ENCODE peak calls at places on chromosomes 13 and 19, in six cellular contexts. One of them, this sample, is unnamed.

GRCh38 chr13:99018418-99019180 is 40.7 kb upstream of the DOCK9 start:
- DNase-seq in activated CD8-positive, alpha-beta memory T cell treated with anti-CD3 and anti-CD28 coated beads for 1 hour: no peak
- DNase-seq in stimulated activated CD4-positive, alpha-beta T cell treated with anti-CD3 and anti-CD28 coated beads, Interleukin-1b, Interleukin-23, amount 100 ng/mL, for 24 hours: no peak
- DNase-seq in activated naive CD8-positive, alpha-beta T cell treated with anti-CD3 and anti-CD28 coated beads for 36 hours: no peak
- DNase-seq in RWPE1: no peak
- DNase-seq in ascending aorta: no peak
- DNase-seq in this sample: no peak

GRCh38 chr19:48719263-48720171 is at the start of gene MAMSTR:
- DNase-seq in activated naive CD8-positive, alpha-beta T cell treated with anti-CD3 and anti-CD28 coated beads for 36 hours: no peak
- DNase-seq in RWPE1: no peak
- DNase-seq in stimulated activated CD4-positive, alpha-beta T cell treated with anti-CD3 and anti-CD28 coated beads, Interleukin-1b, Interleukin-23, amount 100 ng/mL, for 24 hours: no peak
- DNase-seq in ascending aorta: no peak
- DNase-seq in activated CD8-positive, alpha-beta memory T cell treated with anti-CD3 and anti-CD28 coated beads for 1 hour: no peak
- DNase-seq in this sample: no peak

GRCh38 chr13:54433511-54434206 is 1405.0 kb downstream of the OLFM4 start:
- DNase-seq in stimulated activated CD4-positive, alpha-beta T cell treated with anti-CD3 and anti-CD28 coated beads, Interleukin-1b, Interleukin-23, amount 100 ng/mL, for 24 hours: no peak
- DNase-seq in activated CD8-positive, alpha-beta memory T cell treated with anti-CD3 and anti-CD28 coated beads for 1 hour: no peak
- DNase-seq in ascending aorta: no peak
- DNase-seq in activated naive CD8-positive, alpha-beta T cell treated with anti-CD3 and anti-CD28 coated beads for 36 hours: no peak
- DNase-seq in RWPE1: no peak
- DNase-seq in this sample: no peak

GRCh38 chr13:44591316-44591715 is 15.2 kb upstream of the TSC22D1 start:
- DNase-seq in RWPE1: no peak
- DNase-seq in ascending aorta: no peak
- DNase-seq in activated CD8-positive, alpha-beta memory T cell treated with anti-CD3 and anti-CD28 coated beads for 1 hour: no peak
- DNase-seq in stimulated activated CD4-positive, alpha-beta T cell treated with anti-CD3 and anti-CD28 coated beads, Interleukin-1b, Interleukin-23, amount 100 ng/mL, for 24 hours: no peak
- DNase-seq in activated naive CD8-positive, alpha-beta T cell treated with anti-CD3 and anti-CD28 coated beads for 36 hours: no peak
- DNase-seq in this sample: no peak

GRCh38 chr19:2260341-2260751 is 4.1 kb upstream of the JSRP1 start:
- DNase-seq in RWPE1: no peak
- DNase-seq in ascending aorta: no peak
- DNase-seq in activated CD8-positive, alpha-beta memory T cell treated with anti-CD3 and anti-CD28 coated beads for 1 hour: no peak
- DNase-seq in stimulated activated CD4-positive, alpha-beta T cell treated with anti-CD3 and anti-CD28 coated beads, Interleukin-1b, Interleukin-23, amount 100 ng/mL, for 24 hours: no peak
- DNase-seq in activated naive CD8-positive, alpha-beta T cell treated with anti-CD3 and anti-CD28 coated beads for 36 hours: no peak
- DNase-seq in this sample: no peak

GRCh38 chr19:10001899-10002298 is 8.4 kb downstream of the COL5A3 start:
- DNase-seq in activated naive CD8-positive, alpha-beta T cell treated with anti-CD3 and anti-CD28 coated beads for 36 hours: no peak
- DNase-seq in activated CD8-positive, alpha-beta memory T cell treated with anti-CD3 and anti-CD28 coated beads for 1 hour: no peak
- DNase-seq in stimulated activated CD4-positive, alpha-beta T cell treated with anti-CD3 and anti-CD28 coated beads, Interleukin-1b, Interleukin-23, amount 100 ng/mL, for 24 hours: no peak
- DNase-seq in ascending aorta: no peak
- DNase-seq in RWPE1: no peak
- DNase-seq in this sample: peak

GRCh38 chr19:6588508-6589345 is 2.2 kb downstream of the CD70 start:
- DNase-seq in activated CD8-positive, alpha-beta memory T cell treated with anti-CD3 and anti-CD28 coated beads for 1 hour: no peak
- DNase-seq in RWPE1: no peak
- DNase-seq in stimulated activated CD4-positive, alpha-beta T cell treated with anti-CD3 and anti-CD28 coated beads, Interleukin-1b, Interleukin-23, amount 100 ng/mL, for 24 hours: no peak
- DNase-seq in ascending aorta: no peak
- DNase-seq in activated naive CD8-positive, alpha-beta T cell treated with anti-CD3 and anti-CD28 coated beads for 36 hours: no peak
- DNase-seq in this sample: no peak

GRCh38 chr13:80348750-80349149 is 7.8 kb upstream of the SPRY2 start:
- DNase-seq in activated naive CD8-positive, alpha-beta T cell treated with anti-CD3 and anti-CD28 coated beads for 36 hours: no peak
- DNase-seq in activated CD8-positive, alpha-beta memory T cell treated with anti-CD3 and anti-CD28 coated beads for 1 hour: no peak
- DNase-seq in RWPE1: no peak
- DNase-seq in stimulated activated CD4-positive, alpha-beta T cell treated with anti-CD3 and anti-CD28 coated beads, Interleukin-1b, Interleukin-23, amount 100 ng/mL, for 24 hours: no peak
- DNase-seq in ascending aorta: no peak
- DNase-seq in this sample: no peak

GRCh38 chr13:29684441-29684840 is 89.0 kb upstream of the SLC7A1 start:
- DNase-seq in activated CD8-positive, alpha-beta memory T cell treated with anti-CD3 and anti-CD28 coated beads for 1 hour: no peak
- DNase-seq in RWPE1: peak
- DNase-seq in stimulated activated CD4-positive, alpha-beta T cell treated with anti-CD3 and anti-CD28 coated beads, Interleukin-1b, Interleukin-23, amount 100 ng/mL, for 24 hours: no peak
- DNase-seq in ascending aorta: no peak
- DNase-seq in activated naive CD8-positive, alpha-beta T cell treated with anti-CD3 and anti-CD28 coated beads for 36 hours: no peak
- DNase-seq in this sample: no peak

GRCh38 chr13:46492946-46493345 is 60.0 kb upstream of the LRCH1 start:
- DNase-seq in activated CD8-positive, alpha-beta memory T cell treated with anti-CD3 and anti-CD28 coated beads for 1 hour: no peak
- DNase-seq in activated naive CD8-positive, alpha-beta T cell treated with anti-CD3 and anti-CD28 coated beads for 36 hours: no peak
- DNase-seq in ascending aorta: no peak
- DNase-seq in stimulated activated CD4-positive, alpha-beta T cell treated with anti-CD3 and anti-CD28 coated beads, Interleukin-1b, Interleukin-23, amount 100 ng/mL, for 24 hours: no peak
- DNase-seq in RWPE1: peak
- DNase-seq in this sample: no peak

GRCh38 chr19:29671393-29672076 is 6.3 kb downstream of the PLEKHF1 start:
- DNase-seq in ascending aorta: no peak
- DNase-seq in activated naive CD8-positive, alpha-beta T cell treated with anti-CD3 and anti-CD28 coated beads for 36 hours: peak
- DNase-seq in activated CD8-positive, alpha-beta memory T cell treated with anti-CD3 and anti-CD28 coated beads for 1 hour: peak
- DNase-seq in RWPE1: peak
- DNase-seq in stimulated activated CD4-positive, alpha-beta T cell treated with anti-CD3 and anti-CD28 coated beads, Interleukin-1b, Interleukin-23, amount 100 ng/mL, for 24 hours: peak
- DNase-seq in this sample: no peak

GRCh38 chr19:38277969-38278680 is 13.8 kb downstream of the SPINT2 start:
- DNase-seq in activated CD8-positive, alpha-beta memory T cell treated with anti-CD3 and anti-CD28 coated beads for 1 hour: no peak
- DNase-seq in activated naive CD8-positive, alpha-beta T cell treated with anti-CD3 and anti-CD28 coated beads for 36 hours: no peak
- DNase-seq in ascending aorta: peak
- DNase-seq in stimulated activated CD4-positive, alpha-beta T cell treated with anti-CD3 and anti-CD28 coated beads, Interleukin-1b, Interleukin-23, amount 100 ng/mL, for 24 hours: no peak
- DNase-seq in RWPE1: no peak
- DNase-seq in this sample: no peak

GRCh38 chr13:82833928-82834327 is 1048.3 kb downstream of the SLITRK1 start:
- DNase-seq in activated CD8-positive, alpha-beta memory T cell treated with anti-CD3 and anti-CD28 coated beads for 1 hour: no peak
- DNase-seq in activated naive CD8-positive, alpha-beta T cell treated with anti-CD3 and anti-CD28 coated beads for 36 hours: no peak
- DNase-seq in ascending aorta: no peak
- DNase-seq in RWPE1: no peak
- DNase-seq in stimulated activated CD4-positive, alpha-beta T cell treated with anti-CD3 and anti-CD28 coated beads, Interleukin-1b, Interleukin-23, amount 100 ng/mL, for 24 hours: no peak
- DNase-seq in this sample: no peak

GRCh38 chr19:18488838-18489626 is 32.8 kb downstream of the ELL start:
- DNase-seq in activated CD8-positive, alpha-beta memory T cell treated with anti-CD3 and anti-CD28 coated beads for 1 hour: no peak
- DNase-seq in stimulated activated CD4-positive, alpha-beta T cell treated with anti-CD3 and anti-CD28 coated beads, Interleukin-1b, Interleukin-23, amount 100 ng/mL, for 24 hours: no peak
- DNase-seq in ascending aorta: no peak
- DNase-seq in activated naive CD8-positive, alpha-beta T cell treated with anti-CD3 and anti-CD28 coated beads for 36 hours: no peak
- DNase-seq in RWPE1: no peak
- DNase-seq in this sample: peak

GRCh38 chr13:102556806-102557205 is 40.0 kb upstream of the TPP2 start:
- DNase-seq in activated CD8-positive, alpha-beta memory T cell treated with anti-CD3 and anti-CD28 coated beads for 1 hour: no peak
- DNase-seq in ascending aorta: no peak
- DNase-seq in stimulated activated CD4-positive, alpha-beta T cell treated with anti-CD3 and anti-CD28 coated beads, Interleukin-1b, Interleukin-23, amount 100 ng/mL, for 24 hours: no peak
- DNase-seq in RWPE1: no peak
- DNase-seq in activated naive CD8-positive, alpha-beta T cell treated with anti-CD3 and anti-CD28 coated beads for 36 hours: no peak
- DNase-seq in this sample: no peak

GRCh38 chr19:6524326-6524725 is 6.5 kb upstream of the TNFSF9 start:
- DNase-seq in RWPE1: no peak
- DNase-seq in activated CD8-positive, alpha-beta memory T cell treated with anti-CD3 and anti-CD28 coated beads for 1 hour: no peak
- DNase-seq in activated naive CD8-positive, alpha-beta T cell treated with anti-CD3 and anti-CD28 coated beads for 36 hours: no peak
- DNase-seq in stimulated activated CD4-positive, alpha-beta T cell treated with anti-CD3 and anti-CD28 coated beads, Interleukin-1b, Interleukin-23, amount 100 ng/mL, for 24 hours: no peak
- DNase-seq in ascending aorta: no peak
- DNase-seq in this sample: no peak

GRCh38 chr13:48161530-48162179 is 66.8 kb upstream of the MED4 start:
- DNase-seq in activated CD8-positive, alpha-beta memory T cell treated with anti-CD3 and anti-CD28 coated beads for 1 hour: no peak
- DNase-seq in RWPE1: no peak
- DNase-seq in ascending aorta: peak
- DNase-seq in stimulated activated CD4-positive, alpha-beta T cell treated with anti-CD3 and anti-CD28 coated beads, Interleukin-1b, Interleukin-23, amount 100 ng/mL, for 24 hours: no peak
- DNase-seq in activated naive CD8-positive, alpha-beta T cell treated with anti-CD3 and anti-CD28 coated beads for 36 hours: no peak
- DNase-seq in this sample: no peak

GRCh38 chr13:41075034-41075433 is 13.7 kb downstream of the WBP4 start:
- DNase-seq in activated naive CD8-positive, alpha-beta T cell treated with anti-CD3 and anti-CD28 coated beads for 36 hours: no peak
- DNase-seq in ascending aorta: no peak
- DNase-seq in activated CD8-positive, alpha-beta memory T cell treated with anti-CD3 and anti-CD28 coated beads for 1 hour: no peak
- DNase-seq in RWPE1: peak
- DNase-seq in stimulated activated CD4-positive, alpha-beta T cell treated with anti-CD3 and anti-CD28 coated beads, Interleukin-1b, Interleukin-23, amount 100 ng/mL, for 24 hours: no peak
- DNase-seq in this sample: no peak

GRCh38 chr19:18428173-18428836 is 9.1 kb downstream of the SSBP4 start:
- DNase-seq in RWPE1: no peak
- DNase-seq in ascending aorta: no peak
- DNase-seq in activated naive CD8-positive, alpha-beta T cell treated with anti-CD3 and anti-CD28 coated beads for 36 hours: no peak
- DNase-seq in stimulated activated CD4-positive, alpha-beta T cell treated with anti-CD3 and anti-CD28 coated beads, Interleukin-1b, Interleukin-23, amount 100 ng/mL, for 24 hours: no peak
- DNase-seq in activated CD8-positive, alpha-beta memory T cell treated with anti-CD3 and anti-CD28 coated beads for 1 hour: no peak
- DNase-seq in this sample: no peak

GRCh38 chr19:14381689-14382474 is 638 bp downstream of the ADGRE5 start:
- DNase-seq in RWPE1: peak
- DNase-seq in activated naive CD8-positive, alpha-beta T cell treated with anti-CD3 and anti-CD28 coated beads for 36 hours: peak
- DNase-seq in ascending aorta: peak
- DNase-seq in stimulated activated CD4-positive, alpha-beta T cell treated with anti-CD3 and anti-CD28 coated beads, Interleukin-1b, Interleukin-23, amount 100 ng/mL, for 24 hours: peak
- DNase-seq in activated CD8-positive, alpha-beta memory T cell treated with anti-CD3 and anti-CD28 coated beads for 1 hour: peak
- DNase-seq in this sample: peak

GRCh38 chr13:50893211-50893852 is 16.3 kb upstream of the RNASEH2B start:
- DNase-seq in stimulated activated CD4-positive, alpha-beta T cell treated with anti-CD3 and anti-CD28 coated beads, Interleukin-1b, Interleukin-23, amount 100 ng/mL, for 24 hours: no peak
- DNase-seq in activated naive CD8-positive, alpha-beta T cell treated with anti-CD3 and anti-CD28 coated beads for 36 hours: no peak
- DNase-seq in ascending aorta: no peak
- DNase-seq in activated CD8-positive, alpha-beta memory T cell treated with anti-CD3 and anti-CD28 coated beads for 1 hour: no peak
- DNase-seq in RWPE1: no peak
- DNase-seq in this sample: no peak

GRCh38 chr19:2547721-2548120 is 71.8 kb downstream of the GADD45B start:
- DNase-seq in stimulated activated CD4-positive, alpha-beta T cell treated with anti-CD3 and anti-CD28 coated beads, Interleukin-1b, Interleukin-23, amount 100 ng/mL, for 24 hours: no peak
- DNase-seq in activated CD8-positive, alpha-beta memory T cell treated with anti-CD3 and anti-CD28 coated beads for 1 hour: no peak
- DNase-seq in ascending aorta: no peak
- DNase-seq in RWPE1: no peak
- DNase-seq in activated naive CD8-positive, alpha-beta T cell treated with anti-CD3 and anti-CD28 coated beads for 36 hours: no peak
- DNase-seq in this sample: no peak

GRCh38 chr19:8526345-8527062 is 12.5 kb upstream of the ZNF414 start:
- DNase-seq in stimulated activated CD4-positive, alpha-beta T cell treated with anti-CD3 and anti-CD28 coated beads, Interleukin-1b, Interleukin-23, amount 100 ng/mL, for 24 hours: no peak
- DNase-seq in activated CD8-positive, alpha-beta memory T cell treated with anti-CD3 and anti-CD28 coated beads for 1 hour: no peak
- DNase-seq in activated naive CD8-positive, alpha-beta T cell treated with anti-CD3 and anti-CD28 coated beads for 36 hours: peak
- DNase-seq in RWPE1: peak
- DNase-seq in ascending aorta: peak
- DNase-seq in this sample: peak

GRCh38 chr19:36417752-36418286 is 625 bp downstream of the ZFP82 start:
- DNase-seq in activated naive CD8-positive, alpha-beta T cell treated with anti-CD3 and anti-CD28 coated beads for 36 hours: no peak
- DNase-seq in activated CD8-positive, alpha-beta memory T cell treated with anti-CD3 and anti-CD28 coated beads for 1 hour: no peak
- DNase-seq in stimulated activated CD4-positive, alpha-beta T cell treated with anti-CD3 and anti-CD28 coated beads, Interleukin-1b, Interleukin-23, amount 100 ng/mL, for 24 hours: no peak
- DNase-seq in RWPE1: no peak
- DNase-seq in ascending aorta: no peak
- DNase-seq in this sample: no peak

GRCh38 chr13:22173605-22174004 is 502.7 kb downstream of the FGF9 start:
- DNase-seq in activated CD8-positive, alpha-beta memory T cell treated with anti-CD3 and anti-CD28 coated beads for 1 hour: no peak
- DNase-seq in activated naive CD8-positive, alpha-beta T cell treated with anti-CD3 and anti-CD28 coated beads for 36 hours: no peak
- DNase-seq in RWPE1: peak
- DNase-seq in stimulated activated CD4-positive, alpha-beta T cell treated with anti-CD3 and anti-CD28 coated beads, Interleukin-1b, Interleukin-23, amount 100 ng/mL, for 24 hours: no peak
- DNase-seq in ascending aorta: no peak
- DNase-seq in this sample: no peak

GRCh38 chr19:17052439-17052838 is 22.8 kb downstream of the HAUS8 start:
- DNase-seq in stimulated activated CD4-positive, alpha-beta T cell treated with anti-CD3 and anti-CD28 coated beads, Interleukin-1b, Interleukin-23, amount 100 ng/mL, for 24 hours: no peak
- DNase-seq in ascending aorta: no peak
- DNase-seq in activated naive CD8-positive, alpha-beta T cell treated with anti-CD3 and anti-CD28 coated beads for 36 hours: no peak
- DNase-seq in RWPE1: peak
- DNase-seq in activated CD8-positive, alpha-beta memory T cell treated with anti-CD3 and anti-CD28 coated beads for 1 hour: no peak
- DNase-seq in this sample: no peak

GRCh38 chr19:39303373-39304184 is 7.4 kb downstream of the IFNL1 start:
- DNase-seq in activated naive CD8-positive, alpha-beta T cell treated with anti-CD3 and anti-CD28 coated beads for 36 hours: no peak
- DNase-seq in activated CD8-positive, alpha-beta memory T cell treated with anti-CD3 and anti-CD28 coated beads for 1 hour: no peak
- DNase-seq in ascending aorta: no peak
- DNase-seq in stimulated activated CD4-positive, alpha-beta T cell treated with anti-CD3 and anti-CD28 coated beads, Interleukin-1b, Interleukin-23, amount 100 ng/mL, for 24 hours: no peak
- DNase-seq in RWPE1: no peak
- DNase-seq in this sample: peak

GRCh38 chr19:15091918-15092753 is 10.1 kb downstream of the OR1I1 start:
- DNase-seq in ascending aorta: no peak
- DNase-seq in stimulated activated CD4-positive, alpha-beta T cell treated with anti-CD3 and anti-CD28 coated beads, Interleukin-1b, Interleukin-23, amount 100 ng/mL, for 24 hours: no peak
- DNase-seq in RWPE1: peak
- DNase-seq in activated CD8-positive, alpha-beta memory T cell treated with anti-CD3 and anti-CD28 coated beads for 1 hour: peak
- DNase-seq in activated naive CD8-positive, alpha-beta T cell treated with anti-CD3 and anti-CD28 coated beads for 36 hours: no peak
- DNase-seq in this sample: peak

GRCh38 chr19:33444238-33444992 is 70.9 kb downstream of the CEBPG start:
- DNase-seq in activated naive CD8-positive, alpha-beta T cell treated with anti-CD3 and anti-CD28 coated beads for 36 hours: no peak
- DNase-seq in ascending aorta: no peak
- DNase-seq in RWPE1: no peak
- DNase-seq in stimulated activated CD4-positive, alpha-beta T cell treated with anti-CD3 and anti-CD28 coated beads, Interleukin-1b, Interleukin-23, amount 100 ng/mL, for 24 hours: no peak
- DNase-seq in activated CD8-positive, alpha-beta memory T cell treated with anti-CD3 and anti-CD28 coated beads for 1 hour: no peak
- DNase-seq in this sample: no peak

GRCh38 chr13:77509221-77509620 is 26.3 kb upstream of the SCEL start:
- DNase-seq in ascending aorta: no peak
- DNase-seq in activated naive CD8-positive, alpha-beta T cell treated with anti-CD3 and anti-CD28 coated beads for 36 hours: no peak
- DNase-seq in stimulated activated CD4-positive, alpha-beta T cell treated with anti-CD3 and anti-CD28 coated beads, Interleukin-1b, Interleukin-23, amount 100 ng/mL, for 24 hours: no peak
- DNase-seq in RWPE1: no peak
- DNase-seq in activated CD8-positive, alpha-beta memory T cell treated with anti-CD3 and anti-CD28 coated beads for 1 hour: no peak
- DNase-seq in this sample: no peak

GRCh38 chr19:38057954-38058690 is 151.1 kb downstream of the SIPA1L3 start:
- DNase-seq in ascending aorta: no peak
- DNase-seq in activated CD8-positive, alpha-beta memory T cell treated with anti-CD3 and anti-CD28 coated beads for 1 hour: no peak
- DNase-seq in RWPE1: no peak
- DNase-seq in activated naive CD8-positive, alpha-beta T cell treated with anti-CD3 and anti-CD28 coated beads for 36 hours: no peak
- DNase-seq in stimulated activated CD4-positive, alpha-beta T cell treated with anti-CD3 and anti-CD28 coated beads, Interleukin-1b, Interleukin-23, amount 100 ng/mL, for 24 hours: no peak
- DNase-seq in this sample: no peak

GRCh38 chr19:14450168-14450874 is 17.2 kb downstream of the PKN1 start:
- DNase-seq in ascending aorta: no peak
- DNase-seq in stimulated activated CD4-positive, alpha-beta T cell treated with anti-CD3 and anti-CD28 coated beads, Interleukin-1b, Interleukin-23, amount 100 ng/mL, for 24 hours: peak
- DNase-seq in activated CD8-positive, alpha-beta memory T cell treated with anti-CD3 and anti-CD28 coated beads for 1 hour: no peak
- DNase-seq in RWPE1: peak
- DNase-seq in activated naive CD8-positive, alpha-beta T cell treated with anti-CD3 and anti-CD28 coated beads for 36 hours: peak
- DNase-seq in this sample: peak